ENCODE peak calls at places on chromosomes 13 and 19, in four cellular contexts. M is ascending aorta; G is CD4-positive, alpha-beta T cell; P is brain microvascular endothelial cell. V is an unnamed sample.

GRCh38 chr19:55487884-55488687 is at the start of gene SSC5D:
- DNase-seq in G (no peak), M (no peak), P (no peak), V (no peak)

GRCh38 chr13:30907167-30907761 is 1.2 kb downstream of the MEDAG start:
- DNase-seq in G (no peak), M (no peak), P (no peak), V (peak)

GRCh38 chr19:58581227-58582141 is 8.3 kb upstream of the MZF1 start:
- DNase-seq in P (peak), M (peak), G (peak), V (peak)

GRCh38 chr19:8194528-8195275 is 14.5 kb upstream of the CERS4 start:
- DNase-seq in G (peak), P (no peak), M (no peak), V (no peak)

GRCh38 chr13:25268561-25268960 is 18.7 kb downstream of the MTMR6 start:
- DNase-seq in P (no peak), M (no peak), G (no peak), V (no peak)

GRCh38 chr13:101398920-101399319 is 17.4 kb downstream of the NALCN start:
- DNase-seq in P (peak), M (no peak), G (no peak), V (no peak)

GRCh38 chr19:34313188-34313587 is 51.8 kb upstream of the GPI start:
- DNase-seq in M (no peak), P (peak), G (no peak), V (no peak)

GRCh38 chr13:111629016-111629415 is 308.6 kb downstream of the TEX29 start:
- DNase-seq in P (no peak), G (no peak), M (no peak), V (no peak)

GRCh38 chr19:56508282-56508778 is 675 bp downstream of the ZNF471 start:
- DNase-seq in P (no peak), M (no peak), G (no peak), V (no peak)

GRCh38 chr13:113291997-113292862 is 4.8 kb upstream of the LAMP1 start:
- DNase-seq in M (no peak), P (no peak), G (no peak), V (no peak)

GRCh38 chr19:10797541-10798256 is 38.3 kb downstream of the TMED1 start:
- DNase-seq in P (no peak), G (peak), M (no peak), V (peak)

GRCh38 chr19:1074512-1075283 is 7.7 kb downstream of the ARHGAP45 start:
- DNase-seq in G (peak), P (no peak), M (no peak), V (peak)

GRCh38 chr19:11570039-11570462 is 7.4 kb downstream of the ACP5 start:
- DNase-seq in G (no peak), M (no peak), P (no peak), V (no peak)

DNA sequence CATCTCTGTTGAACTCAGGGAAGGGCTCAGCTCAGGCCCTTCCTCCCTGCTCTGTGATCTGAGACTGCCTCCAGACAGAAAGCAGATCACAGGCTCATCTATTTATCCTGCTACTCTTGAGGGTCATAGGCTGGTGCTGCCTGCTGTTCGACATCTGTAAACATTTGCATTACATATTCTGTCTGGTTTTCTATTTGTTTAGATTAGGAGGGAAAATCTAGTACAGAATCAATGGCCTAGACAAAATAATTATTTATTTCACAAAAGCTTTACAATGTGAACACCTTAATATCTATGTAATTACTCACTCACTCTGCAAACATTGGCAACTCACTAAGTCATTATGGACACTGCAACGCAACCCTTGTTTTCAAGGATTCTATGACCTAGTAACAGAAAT is 43.0 kb downstream of the CEP89 start:
- DNase-seq in P (no peak), M (no peak), G (no peak), V (no peak)
- H3K27ac ChIP-seq in P (no peak), M (no peak), G (no peak), V (no peak)

DNA sequence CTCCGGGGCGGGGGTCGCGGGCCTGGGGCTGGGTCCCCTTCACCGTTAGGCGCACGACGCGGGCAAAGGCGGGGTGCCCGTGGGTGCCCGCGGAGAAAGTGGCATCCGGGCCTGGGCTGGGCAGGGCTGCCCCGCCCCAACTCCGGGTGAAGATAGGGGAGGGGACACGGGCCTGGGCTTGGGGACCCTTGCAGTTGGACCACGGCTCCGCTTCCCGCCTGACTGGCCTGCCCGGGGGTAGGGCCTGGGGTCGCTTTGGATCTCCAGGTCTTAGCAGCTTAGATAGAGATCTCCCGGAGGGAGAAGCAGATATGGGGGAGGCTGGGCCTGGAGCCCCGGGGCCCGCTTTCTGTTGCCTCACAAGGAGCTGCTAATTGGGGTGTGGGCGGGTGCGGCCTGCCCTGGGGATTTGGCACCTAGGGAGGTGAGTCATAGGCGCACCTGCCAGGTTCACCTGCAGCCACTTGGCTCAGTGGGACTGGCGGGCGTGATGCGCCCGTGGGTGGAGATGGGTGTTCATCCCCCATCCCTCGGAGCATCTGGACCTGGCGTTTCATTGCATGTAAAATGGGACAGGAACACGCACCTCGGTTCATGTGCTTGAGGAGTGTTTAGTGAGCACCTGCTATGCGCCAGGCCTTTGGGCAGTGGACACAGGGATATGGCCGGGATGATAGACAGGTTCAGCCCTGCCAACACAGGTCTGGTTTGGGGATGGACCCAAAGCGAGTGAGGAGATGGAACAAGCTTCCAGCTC is 628 bp downstream of the MAP1S start:
- DNase-seq in G (peak), M (no peak), P (no peak), V (no peak)
- H3K27ac ChIP-seq in G (no peak), M (peak), P (peak), V (peak)

GRCh38 chr19:54420383-54421168 is 5.3 kb downstream of the TTYH1 start:
- DNase-seq in P (peak), M (no peak), G (no peak), V (peak)

GRCh38 chr19:54421169-54421516 is 5.9 kb downstream of the TTYH1 start:
- DNase-seq in G (no peak), M (no peak), P (no peak), V (no peak)

GRCh38 chr19:54420068-54420382 is 4.8 kb downstream of the TTYH1 start:
- DNase-seq in P (no peak), M (no peak), G (no peak), V (no peak)

GRCh38 chr19:54422136-54422535 is 6.9 kb downstream of the TTYH1 start:
- DNase-seq in M (no peak), P (no peak), G (no peak), V (no peak)

GRCh38 chr19:54421521-54421920 is 6.3 kb downstream of the TTYH1 start:
- DNase-seq in G (no peak), P (no peak), M (no peak), V (no peak)
- H3K27ac ChIP-seq in G (no peak), P (no peak), M (no peak), V (peak)

DNA sequence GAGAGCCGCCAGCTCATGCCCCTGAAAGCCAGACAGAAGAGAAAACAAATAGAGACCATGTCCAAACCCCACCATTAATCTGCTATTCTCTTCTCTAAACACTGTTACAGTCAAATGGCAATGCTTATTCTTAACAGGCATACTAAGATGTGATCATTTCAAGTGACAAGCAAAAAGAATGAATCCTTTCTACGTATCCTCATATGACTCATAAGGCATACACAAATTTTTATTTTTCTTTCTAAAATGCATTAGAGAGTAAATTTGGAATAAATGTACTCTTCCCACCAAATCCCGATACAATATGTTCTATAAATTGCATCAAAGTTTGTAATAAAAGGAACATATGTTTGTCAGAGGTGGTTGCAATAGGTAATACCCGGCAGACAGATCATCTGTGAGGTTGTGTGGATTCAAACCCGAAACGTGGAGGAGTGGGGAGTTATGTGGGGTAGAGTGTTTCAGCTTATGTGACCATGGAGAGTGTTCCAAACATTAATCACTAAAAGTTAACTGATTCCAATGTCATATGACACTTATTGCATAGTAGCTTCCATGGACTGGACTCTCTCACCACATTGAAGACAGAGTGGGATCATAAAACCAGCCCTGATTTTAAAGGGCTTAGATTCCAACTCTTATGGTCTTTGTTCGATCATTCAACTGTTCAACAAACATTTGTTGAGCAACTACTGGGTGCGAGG is 213.1 kb downstream of the DCLK1 start:
- DNase-seq in G (no peak), P (no peak), M (no peak), V (no peak)
- H3K27ac ChIP-seq in G (no peak), P (peak), M (no peak), V (peak)

GRCh38 chr13:48486362-48486761 is 46.5 kb downstream of the RCBTB2 start:
- DNase-seq in G (no peak), M (no peak), P (no peak), V (no peak)

GRCh38 chr13:48489003-48489402 is 43.9 kb downstream of the RCBTB2 start:
- DNase-seq in G (no peak), M (no peak), P (no peak), V (no peak)

GRCh38 chr13:48486836-48487235 is 46.0 kb downstream of the RCBTB2 start:
- DNase-seq in M (no peak), P (no peak), G (no peak), V (no peak)

GRCh38 chr13:48489666-48490065 is 43.2 kb downstream of the RCBTB2 start:
- DNase-seq in M (no peak), P (no peak), G (no peak), V (no peak)

GRCh38 chr13:48487968-48488367 is 44.9 kb downstream of the RCBTB2 start:
- DNase-seq in P (no peak), M (no peak), G (no peak), V (no peak)
- H3K27ac ChIP-seq in P (no peak), M (no peak), G (no peak), V (no peak)

GRCh38 chr13:41012536-41012935 is 6.6 kb downstream of the ELF1 start:
- DNase-seq in M (no peak), P (no peak), G (no peak), V (no peak)
- H3K27ac ChIP-seq in M (no peak), P (no peak), G (no peak), V (no peak)

GRCh38 chr19:50365434-50366306 is at the start of gene NAPSA:
- DNase-seq in P (no peak), M (no peak), G (no peak), V (no peak)
- H3K27ac ChIP-seq in P (no peak), M (no peak), G (no peak), V (no peak)

DNA sequence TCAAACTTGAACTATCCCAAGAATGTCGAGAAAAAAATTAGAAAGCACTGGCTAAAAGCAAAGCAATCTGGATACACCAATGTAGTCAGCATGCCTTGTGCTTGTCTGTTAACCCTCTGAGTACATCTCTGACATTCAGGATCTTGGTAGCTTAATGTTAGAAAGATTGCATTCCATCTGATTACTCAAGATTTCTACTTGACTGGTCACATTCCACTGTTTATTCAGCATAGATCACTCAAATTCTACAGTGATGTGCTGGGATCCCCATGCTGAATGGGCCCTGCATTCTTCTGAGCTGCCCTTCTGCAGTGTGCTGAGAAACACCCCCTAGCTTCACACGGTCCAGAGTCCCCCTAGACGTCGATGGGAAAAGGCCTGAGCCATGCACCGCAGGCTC is 295.4 kb upstream of the MAB21L1 start:
- DNase-seq in P (peak), G (no peak), M (no peak), V (no peak)
- H3K27ac ChIP-seq in P (peak), G (no peak), M (no peak), V (no peak)

GRCh38 chr13:32125221-32125621 is 93.6 kb downstream of the FRY start:
- DNase-seq in M (no peak), P (no peak), G (no peak), V (no peak)
- H3K27ac ChIP-seq in M (peak), P (peak), G (no peak), V (no peak)

V was measured in dorsolateral prefrontal cortex.